ENCODE peak calls at places on chromosomes 4 and X, in four cellular contexts. O, V, L and A are unnamed samples.

GRCh38 chrX:138908577-138908976 is 197.1 kb upstream of the FGF13 start:
- DNase-seq in V (no peak), O (no peak), L (no peak), A (no peak)

GRCh38 chr4:39466747-39467146 is 7.9 kb downstream of the LIAS start:
- DNase-seq in O (no peak), V (no peak), L (no peak), A (no peak)

GRCh38 chrX:53284684-53285447 is 3.5 kb upstream of the IQSEC2 start:
- DNase-seq in O (peak), L (peak), V (peak), A (peak)

GRCh38 chr4:77451530-77451929 is 154.1 kb upstream of the CXCL13 start:
- DNase-seq in L (no peak), V (no peak), O (no peak), A (no peak)

GRCh38 chr4:73257242-73257994 is 1.2 kb downstream of the ANKRD17 start:
- DNase-seq in O (peak), V (no peak), L (peak), A (no peak)

GRCh38 chr4:1403177-1403583 is 3.1 kb downstream of the NKX1-1 start:
- DNase-seq in V (no peak), O (no peak), L (no peak), A (no peak)

GRCh38 chrX:85698921-85699320 is 319.5 kb upstream of the POF1B start:
- DNase-seq in V (no peak), L (no peak), O (no peak), A (no peak)

GRCh38 chr4:106195435-106195950 is 120.5 kb downstream of the TBCK start:
- DNase-seq in V (no peak), O (no peak), L (no peak), A (no peak)

GRCh38 chr4:145230726-145231125 is 50.3 kb upstream of the OTUD4 start:
- DNase-seq in L (no peak), O (no peak), V (no peak), A (no peak)

GRCh38 chrX:41802958-41803357 is 79.0 kb downstream of the GPR82 start:
- DNase-seq in L (no peak), O (no peak), V (no peak), A (no peak)

GRCh38 chr4:122728781-122729330 is 3.6 kb upstream of the BBS12 start:
- DNase-seq in O (no peak), V (no peak), L (no peak), A (no peak)

GRCh38 chr4:128958194-128958593 is 135.1 kb downstream of the SCLT1 start:
- DNase-seq in L (peak), O (no peak), V (no peak), A (no peak)

GRCh38 chr4:34046580-34046979 is 2197.7 kb downstream of the ARAP2 start:
- DNase-seq in V (no peak), O (no peak), L (no peak), A (no peak)

GRCh38 chr4:169239236-169239905 is 31.4 kb downstream of the SH3RF1 start:
- DNase-seq in O (no peak), V (no peak), L (no peak), A (no peak)

GRCh38 chr4:180434131-180434895 is 1808.9 kb upstream of the TENM3 start:
- DNase-seq in O (no peak), V (peak), L (no peak), A (no peak)
- TF ChIP-seq TAF1 in O (no peak), V (no peak), L (no peak), A (no peak)

DNA sequence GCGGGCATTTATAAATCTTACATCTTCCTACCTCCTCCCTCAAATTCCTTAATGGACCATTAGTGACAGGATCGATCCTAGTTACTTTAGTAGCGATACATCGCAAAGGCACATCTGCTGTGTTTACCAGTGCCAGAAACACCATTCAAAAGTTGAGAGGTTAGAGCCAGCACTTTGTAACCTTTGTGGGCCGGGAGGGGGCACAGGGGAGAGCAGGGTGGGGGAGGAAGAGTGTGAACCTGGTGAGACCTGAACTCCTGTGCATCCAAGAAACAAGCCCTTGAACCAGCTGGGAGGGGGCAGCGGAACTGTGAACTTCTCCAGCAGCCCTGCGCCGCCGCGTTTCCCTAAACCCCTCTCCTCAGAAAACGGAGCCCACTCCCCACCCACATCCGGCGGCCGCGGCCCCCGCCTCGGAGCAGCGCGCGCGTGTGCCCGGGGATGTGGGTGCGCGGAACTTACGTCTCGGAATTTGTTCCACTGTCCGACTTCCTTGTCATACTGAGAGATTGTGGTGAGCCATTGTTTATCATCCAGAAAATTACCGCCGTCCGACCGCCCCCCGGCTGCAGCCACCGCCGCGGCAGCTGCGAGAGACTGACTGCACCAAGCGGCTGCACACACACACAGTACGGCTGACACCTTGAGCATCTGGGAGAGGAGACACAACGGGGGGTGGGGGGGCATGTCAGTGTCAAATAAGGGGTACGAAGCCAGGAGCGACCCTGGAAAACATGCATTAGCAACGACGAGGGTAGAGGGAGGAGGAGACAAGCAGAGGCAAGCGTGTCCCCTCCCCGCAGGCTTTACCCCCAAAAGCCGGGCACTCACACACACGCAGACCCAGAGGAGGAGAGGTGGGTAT is 539 bp downstream of the SPOCK3 start:
- DNase-seq in V (no peak), O (peak), L (no peak), A (peak)
- H3K4me3 ChIP-seq in V (no peak), O (peak), L (peak), A (peak)

GRCh38 chrX:103360916-103361315 is 4.6 kb downstream of the TCEAL9 start:
- DNase-seq in L (no peak), V (no peak), O (no peak), A (no peak)
- TF ChIP-seq TCF12 in L (no peak), V (no peak), O (no peak), A (no peak)

DNA sequence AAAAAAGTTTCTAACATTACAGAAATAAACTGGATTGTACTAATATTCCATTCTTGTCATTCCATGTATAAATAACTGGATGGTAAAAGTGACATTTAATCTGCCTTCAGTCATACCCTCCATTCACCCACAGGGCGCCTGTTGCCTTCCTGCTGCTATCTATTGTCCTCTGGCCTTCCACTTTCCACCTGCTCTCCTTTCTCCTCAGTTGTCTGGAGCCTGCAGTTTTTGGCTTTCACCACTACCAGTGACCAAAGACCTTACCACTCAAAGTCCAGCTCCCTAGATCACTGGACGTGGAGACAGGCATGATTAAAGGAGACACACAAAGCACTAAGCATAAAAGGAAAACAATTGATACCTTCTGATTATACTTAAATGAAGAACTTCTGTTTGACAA is 46.2 kb upstream of the NHS start:
- DNase-seq in L (no peak), O (no peak), V (no peak), A (no peak)
- TF ChIP-seq TAF1 in L (no peak), O (no peak), V (no peak), A (no peak)